ENCODE peak calls at places on chromosomes 7 and 10, in eight cellular contexts. D is neural progenitor cell, S is A549, P is HCT116, M is GM23338, Z is astrocyte, G is mammary epithelial cell, B is PC-3. E is an unnamed sample.
A peak's percentile ranks its signal among the peaks of the same experiment; 100 is the strongest.

GRCh38 chr7:150966002-150966401 is 12.1 kb downstream of the KCNH2 start:
- DNase-seq in D (peak; percentile 86), S (no peak), P (no peak), M (peak; percentile 63), Z (no peak), G (no peak), B (no peak), E (peak; percentile 22)

GRCh38 chr10:98168147-98168546 is 33.7 kb downstream of the R3HCC1L start:
- DNase-seq in D (no peak), S (no peak), P (no peak), M (peak; percentile 7), Z (no peak), G (no peak), B (no peak), E (no peak)

GRCh38 chr7:107167483-107168232 is 1.1 kb upstream of the HBP1 start:
- DNase-seq in D (peak; percentile 74), S (peak; percentile 86), P (peak; percentile 61), M (peak; percentile 78), Z (peak; percentile 84), G (peak; percentile 79), B (peak; percentile 78), E (peak; percentile 94)

GRCh38 chr10:104434601-104435000 is 81.0 kb downstream of the CFAP58 start:
- DNase-seq in D (no peak), S (no peak), P (no peak), M (no peak), Z (peak; percentile 31), G (no peak), B (no peak), E (no peak)

GRCh38 chr10:132489053-132489703 is 48.4 kb upstream of the INPP5A start:
- DNase-seq in D (no peak), S (no peak), P (no peak), M (no peak), Z (peak; percentile 4), G (no peak), B (no peak), E (no peak)

GRCh38 chr7:105728028-105728427 is 146.7 kb upstream of the EFCAB10 start:
- DNase-seq in D (no peak), S (no peak), P (no peak), M (no peak), Z (no peak), G (no peak), B (no peak), E (no peak)

GRCh38 chr10:88893611-88894010 is 13.6 kb downstream of the STAMBPL1 start:
- DNase-seq in D (no peak), S (no peak), P (no peak), M (no peak), Z (peak; percentile 43), G (no peak), B (no peak), E (no peak)

GRCh38 chr10:61606971-61607907 is 55.5 kb upstream of the CABCOCO1 start:
- DNase-seq in D (no peak), S (peak; percentile 35), P (peak; percentile 19), M (peak; percentile 66), Z (no peak), G (no peak), B (peak; percentile 84), E (no peak)

GRCh38 chr7:48637382-48637781 is 287.0 kb upstream of the CDC14C start:
- DNase-seq in D (no peak), S (no peak), P (no peak), M (no peak), Z (peak; percentile 31), G (peak; percentile 61), B (peak; percentile 86), E (no peak)

GRCh38 chr10:19620867-19621266 is 195.4 kb upstream of the PLXDC2 start:
- DNase-seq in D (no peak), S (no peak), P (no peak), M (no peak), Z (no peak), G (no peak), B (no peak), E (peak; percentile 13)

GRCh38 chr7:40839881-40840280 is 705.1 kb downstream of the SUGCT start:
- DNase-seq in D (no peak), S (no peak), P (no peak), M (no peak), Z (peak; percentile 75), G (no peak), B (no peak), E (no peak)

GRCh38 chr7:117277576-117277975 is 45.3 kb downstream of the WNT2 start:
- DNase-seq in D (no peak), S (no peak), P (no peak), M (no peak), Z (no peak), G (no peak), B (no peak), E (no peak)

GRCh38 chr7:3861941-3862340 is 560.9 kb downstream of the SDK1 start:
- DNase-seq in D (no peak), S (no peak), P (no peak), M (peak; percentile 33), Z (peak; percentile 80), G (peak; percentile 86), B (no peak), E (peak; percentile 89)

GRCh38 chr10:104128214-104128613 is 6.2 kb downstream of the SFR1 start:
- DNase-seq in D (no peak), S (no peak), P (no peak), M (no peak), Z (peak; percentile 20), G (peak; percentile 56), B (peak; percentile 60), E (no peak)

GRCh38 chr10:6195376-6195775 is 7.4 kb upstream of the PFKFB3 start:
- DNase-seq in D (no peak), S (no peak), P (no peak), M (no peak), Z (peak; percentile 84), G (no peak), B (no peak), E (no peak)

GRCh38 chr7:98056580-98056979 is 50.1 kb upstream of the LMTK2 start:
- DNase-seq in D (no peak), S (no peak), P (no peak), M (no peak), Z (no peak), G (peak; percentile 97), B (no peak), E (no peak)

GRCh38 chr7:136868496-136869005 is at the start of gene CHRM2:
- DNase-seq in D (peak; percentile 64), S (peak; percentile 2), P (no peak), M (peak; percentile 44), Z (peak; percentile 69), G (peak; percentile 31), B (no peak), E (peak; percentile 83)

GRCh38 chr10:29517352-29517923 is 117.3 kb downstream of the SVIL start:
- DNase-seq in D (peak; percentile 79), S (peak; percentile 46), P (peak; percentile 16), M (peak; percentile 96), Z (no peak), G (no peak), B (peak; percentile 56), E (peak; percentile 57)

DNA sequence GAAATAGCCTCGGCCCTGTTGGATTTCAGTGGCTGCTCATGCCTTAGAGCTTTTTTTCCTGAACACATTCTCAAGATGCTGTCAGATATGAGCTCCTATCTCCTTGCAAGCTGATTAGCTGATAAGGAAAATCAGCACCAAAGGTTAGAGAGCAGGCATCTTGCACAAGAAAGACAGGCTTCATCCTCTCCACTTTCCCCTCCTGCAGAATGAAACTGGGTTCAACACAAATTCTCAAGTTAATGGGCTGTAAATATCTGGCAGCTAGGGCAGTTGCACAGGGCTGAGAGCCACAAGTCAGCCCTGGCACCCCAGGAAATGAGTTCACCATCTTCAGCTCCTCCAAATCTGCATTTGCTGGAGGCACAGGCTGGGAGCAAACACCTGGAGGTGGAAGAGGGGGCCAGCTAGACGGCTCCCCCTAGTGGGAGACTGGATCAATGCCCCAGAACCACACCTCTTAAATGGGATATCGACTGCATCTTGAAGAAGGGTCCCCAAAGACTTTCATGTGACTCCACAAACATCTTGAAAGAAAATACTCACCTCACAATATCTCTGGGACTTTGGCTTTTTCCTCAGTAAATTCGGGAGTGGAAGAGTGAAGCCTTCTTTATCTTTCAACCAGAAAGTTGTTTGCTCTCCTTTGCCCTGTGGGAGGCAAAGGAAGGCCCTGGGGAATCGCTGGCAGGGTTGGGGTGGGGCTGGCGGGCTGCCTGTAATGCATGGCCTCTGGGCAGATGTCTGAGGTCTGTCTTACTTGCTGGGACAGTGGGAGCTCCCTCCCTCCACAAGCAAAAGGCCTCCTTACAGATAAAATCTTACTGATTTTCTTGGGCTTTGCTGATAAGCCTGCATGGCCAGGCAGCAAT is 24.7 kb downstream of the TECTB start:
- DNase-seq in D (peak; percentile 73), S (peak; percentile 36), P (peak; percentile 59), M (peak; percentile 89), Z (peak; percentile 1), G (peak; percentile 38), B (peak; percentile 51), E (peak; percentile 22)
- H3K27ac ChIP-seq in D (no peak overlapping the region), S (no peak overlapping the region), P (no peak overlapping the region), M (no peak overlapping the region), Z (no peak overlapping the region), G (no peak overlapping the region), B (no peak overlapping the region), E (no peak overlapping the region)

GRCh38 chr10:110821508-110821907 is 50.2 kb upstream of the PDCD4 start:
- DNase-seq in D (no peak), S (no peak), P (no peak), M (no peak), Z (no peak), G (no peak), B (no peak), E (no peak)
- H3K4me2 ChIP-seq in D (peak overlapping the region; percentile 69), S (no peak overlapping the region), P (no peak overlapping the region), M (no peak overlapping the region), Z (no peak overlapping the region), G (no peak overlapping the region), B (no peak overlapping the region), E (no peak overlapping the region)

DNA sequence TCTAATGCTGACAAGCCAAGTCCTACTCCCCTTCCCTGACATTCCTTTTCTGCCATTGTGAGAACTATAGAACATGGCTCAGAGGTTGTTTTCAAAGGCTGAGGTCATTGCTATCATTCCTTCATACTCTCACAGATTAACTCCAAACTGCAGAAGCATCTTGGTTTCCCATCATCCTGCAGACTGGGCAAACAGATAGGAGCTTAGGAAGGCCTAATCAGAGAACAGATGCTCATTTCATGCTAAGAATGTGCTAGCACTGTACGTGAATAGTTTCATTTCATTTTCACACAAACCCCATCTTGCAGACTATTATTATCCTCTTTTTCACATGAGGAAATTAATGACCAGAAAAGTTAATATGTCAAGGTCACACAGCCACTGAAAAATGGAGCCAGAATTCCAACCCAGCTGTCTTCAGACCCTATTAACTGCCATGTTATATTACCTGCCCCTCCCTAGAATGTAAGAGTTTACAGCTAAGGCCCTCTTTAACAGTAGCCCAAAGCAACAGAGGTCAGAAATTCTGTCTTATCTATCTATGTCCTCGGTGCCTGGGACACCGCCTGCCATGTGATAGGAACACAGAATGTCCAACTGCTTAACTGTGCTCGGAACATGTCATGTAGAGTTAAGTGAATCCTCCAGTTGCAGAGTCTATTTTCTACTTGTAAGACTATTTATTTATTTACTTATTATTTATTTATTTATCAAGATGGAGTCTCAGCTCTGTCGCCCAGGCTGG is 2.9 kb upstream of the LCOR start:
- DNase-seq in D (no peak), S (no peak), P (no peak), M (no peak), Z (no peak), G (no peak), B (no peak), E (no peak)
- H3K27ac ChIP-seq in D (no peak overlapping the region), S (no peak overlapping the region), P (no peak overlapping the region), M (no peak overlapping the region), Z (no peak overlapping the region), G (no peak overlapping the region), B (no peak overlapping the region), E (no peak overlapping the region)

DNA sequence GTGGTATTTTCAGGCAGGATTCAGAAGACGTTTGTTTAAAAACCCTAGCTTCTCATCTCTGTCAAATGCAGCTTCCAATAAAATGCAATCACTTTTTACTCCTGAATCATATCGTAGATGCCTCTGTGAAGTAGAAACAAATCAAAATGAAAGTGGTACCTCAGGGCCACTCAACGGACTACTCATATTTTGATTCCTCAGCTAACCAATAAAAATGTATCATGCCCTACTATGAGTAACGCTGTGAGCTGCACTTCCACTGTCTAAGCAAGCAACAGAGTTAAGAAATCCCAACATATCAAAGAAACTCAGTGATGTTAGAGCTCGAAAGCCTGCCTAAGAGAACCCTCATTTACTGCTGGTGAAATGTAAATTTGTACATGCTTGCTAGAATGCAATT is 151.7 kb downstream of the ANK3 start:
- DNase-seq in D (no peak), S (no peak), P (no peak), M (no peak), Z (peak; percentile 25), G (peak; percentile 3), B (peak; percentile 81), E (no peak)
- H3K4me2 ChIP-seq in D (no peak overlapping the region), S (peak overlapping the region; percentile 35), P (no peak overlapping the region), M (no peak overlapping the region), Z (peak overlapping the region; percentile 67), G (no peak overlapping the region), B (peak overlapping the region; percentile 88), E (no peak overlapping the region)

E was measured in mesenchymal stem cell.